ENCODE peak calls at places on chromosomes 12 and 14, in six cellular contexts. One of them, this sample, is unnamed.

GRCh38 chr14:70808402-70809237 is 693 bp downstream of the MAP3K9 start:
- DNase-seq in transverse colon: peak
- DNase-seq in SK-N-SH: peak
- DNase-seq in mesothelial cell of epicardium: no peak
- DNase-seq in progenitor cell of endocrine pancreas: peak
- DNase-seq in KG1: no peak
- DNase-seq in this sample: peak

GRCh38 chr12:54593135-54593534 is 4.7 kb upstream of the PPP1R1A start:
- DNase-seq in transverse colon: no peak
- DNase-seq in SK-N-SH: no peak
- DNase-seq in mesothelial cell of epicardium: no peak
- DNase-seq in progenitor cell of endocrine pancreas: no peak
- DNase-seq in KG1: no peak
- DNase-seq in this sample: no peak

GRCh38 chr12:62603061-62603810 is 136.6 kb downstream of the MON2 start:
- DNase-seq in transverse colon: peak
- DNase-seq in SK-N-SH: peak
- DNase-seq in mesothelial cell of epicardium: peak
- DNase-seq in progenitor cell of endocrine pancreas: peak
- DNase-seq in KG1: peak
- DNase-seq in this sample: peak

GRCh38 chr14:49860988-49861387 is 8.4 kb upstream of the NEMF start:
- DNase-seq in transverse colon: no peak
- DNase-seq in SK-N-SH: no peak
- DNase-seq in mesothelial cell of epicardium: no peak
- DNase-seq in progenitor cell of endocrine pancreas: no peak
- DNase-seq in KG1: no peak
- DNase-seq in this sample: no peak

GRCh38 chr12:12734561-12735071 is 17.4 kb downstream of the CDKN1B start:
- DNase-seq in transverse colon: no peak
- DNase-seq in SK-N-SH: no peak
- DNase-seq in mesothelial cell of epicardium: no peak
- DNase-seq in progenitor cell of endocrine pancreas: no peak
- DNase-seq in KG1: no peak
- DNase-seq in this sample: no peak

GRCh38 chr14:54838931-54839512 is 63.6 kb downstream of the GCH1 start:
- DNase-seq in transverse colon: no peak
- DNase-seq in SK-N-SH: no peak
- DNase-seq in mesothelial cell of epicardium: no peak
- DNase-seq in progenitor cell of endocrine pancreas: no peak
- DNase-seq in KG1: no peak
- DNase-seq in this sample: no peak

GRCh38 chr14:97138801-97139200 is 341.6 kb downstream of the VRK1 start:
- DNase-seq in transverse colon: no peak
- DNase-seq in SK-N-SH: no peak
- DNase-seq in mesothelial cell of epicardium: no peak
- DNase-seq in progenitor cell of endocrine pancreas: no peak
- DNase-seq in KG1: no peak
- DNase-seq in this sample: no peak

GRCh38 chr14:31340297-31341063 is 79.9 kb downstream of the HEATR5A start:
- DNase-seq in transverse colon: no peak
- DNase-seq in SK-N-SH: no peak
- DNase-seq in mesothelial cell of epicardium: no peak
- DNase-seq in progenitor cell of endocrine pancreas: no peak
- DNase-seq in KG1: no peak
- DNase-seq in this sample: no peak